ENCODE peak calls at places on chromosomes 2 and 18, in eight cellular contexts. One of them, this sample, is unnamed.

GRCh38 chr18:9082763-9083510 is 19.6 kb upstream of the NDUFV2 start:
- DNase-seq in upper lobe of left lung: no peak
- DNase-seq in A549: no peak
- DNase-seq in heart left ventricle: no peak
- DNase-seq in adrenal gland: no peak
- DNase-seq in HCT116: no peak
- DNase-seq in body of pancreas: no peak
- DNase-seq in transverse colon: no peak
- DNase-seq in this sample: no peak

GRCh38 chr2:63632382-63632781 is 43.6 kb downstream of the MDH1 start:
- DNase-seq in body of pancreas: no peak
- DNase-seq in transverse colon: no peak
- DNase-seq in adrenal gland: no peak
- DNase-seq in A549: no peak
- DNase-seq in heart left ventricle: no peak
- DNase-seq in HCT116: no peak
- DNase-seq in upper lobe of left lung: no peak
- DNase-seq in this sample: no peak

GRCh38 chr18:76956648-76957047 is 134.3 kb downstream of the ZNF236 start:
- DNase-seq in adrenal gland: no peak
- DNase-seq in HCT116: no peak
- DNase-seq in upper lobe of left lung: peak
- DNase-seq in heart left ventricle: no peak
- DNase-seq in transverse colon: no peak
- DNase-seq in body of pancreas: no peak
- DNase-seq in A549: no peak
- DNase-seq in this sample: no peak

GRCh38 chr18:43682196-43682595 is 404.9 kb upstream of the SYT4 start:
- DNase-seq in heart left ventricle: no peak
- DNase-seq in adrenal gland: no peak
- DNase-seq in upper lobe of left lung: no peak
- DNase-seq in body of pancreas: no peak
- DNase-seq in A549: no peak
- DNase-seq in transverse colon: no peak
- DNase-seq in HCT116: no peak
- DNase-seq in this sample: no peak

GRCh38 chr2:130380096-130380934 is 24.5 kb downstream of the PTPN18 start:
- DNase-seq in heart left ventricle: no peak
- DNase-seq in A549: no peak
- DNase-seq in HCT116: no peak
- DNase-seq in body of pancreas: no peak
- DNase-seq in transverse colon: no peak
- DNase-seq in adrenal gland: no peak
- DNase-seq in upper lobe of left lung: no peak
- DNase-seq in this sample: peak

GRCh38 chr2:178804791-178805190 is 2.4 kb downstream of the TTN start:
- DNase-seq in HCT116: peak
- DNase-seq in upper lobe of left lung: no peak
- DNase-seq in adrenal gland: no peak
- DNase-seq in transverse colon: no peak
- DNase-seq in A549: peak
- DNase-seq in heart left ventricle: no peak
- DNase-seq in body of pancreas: no peak
- DNase-seq in this sample: peak

GRCh38 chr2:85584857-85585780 is 888 bp downstream of the VAMP5 start:
- DNase-seq in transverse colon: peak
- DNase-seq in HCT116: no peak
- DNase-seq in A549: peak
- DNase-seq in heart left ventricle: peak
- DNase-seq in adrenal gland: peak
- DNase-seq in upper lobe of left lung: no peak
- DNase-seq in body of pancreas: peak
- DNase-seq in this sample: peak

GRCh38 chr2:196592331-196592911 is 47.1 kb upstream of the CCDC150 start:
- DNase-seq in transverse colon: no peak
- DNase-seq in body of pancreas: peak
- DNase-seq in A549: no peak
- DNase-seq in upper lobe of left lung: no peak
- DNase-seq in HCT116: no peak
- DNase-seq in adrenal gland: no peak
- DNase-seq in heart left ventricle: peak
- DNase-seq in this sample: no peak

GRCh38 chr18:59607471-59607870 is 89.8 kb downstream of the CCBE1 start:
- DNase-seq in HCT116: no peak
- DNase-seq in adrenal gland: no peak
- DNase-seq in upper lobe of left lung: no peak
- DNase-seq in A549: no peak
- DNase-seq in body of pancreas: no peak
- DNase-seq in heart left ventricle: no peak
- DNase-seq in transverse colon: no peak
- DNase-seq in this sample: no peak

GRCh38 chr2:174340400-174341300 is 5.9 kb downstream of the SP9 start:
- DNase-seq in heart left ventricle: no peak
- DNase-seq in upper lobe of left lung: peak
- DNase-seq in HCT116: no peak
- DNase-seq in transverse colon: no peak
- DNase-seq in adrenal gland: no peak
- DNase-seq in body of pancreas: no peak
- DNase-seq in A549: no peak
- DNase-seq in this sample: peak

GRCh38 chr18:41657189-41657588 is 297.8 kb upstream of the PIK3C3 start:
- DNase-seq in heart left ventricle: no peak
- DNase-seq in HCT116: no peak
- DNase-seq in transverse colon: no peak
- DNase-seq in A549: no peak
- DNase-seq in adrenal gland: no peak
- DNase-seq in body of pancreas: no peak
- DNase-seq in upper lobe of left lung: no peak
- DNase-seq in this sample: no peak

GRCh38 chr2:100124746-100125145 is 17.6 kb downstream of the AFF3 start:
- DNase-seq in heart left ventricle: no peak
- DNase-seq in upper lobe of left lung: no peak
- DNase-seq in HCT116: no peak
- DNase-seq in transverse colon: no peak
- DNase-seq in adrenal gland: no peak
- DNase-seq in A549: no peak
- DNase-seq in body of pancreas: no peak
- DNase-seq in this sample: no peak

GRCh38 chr2:69559696-69560482 is 83.7 kb downstream of the AAK1 start:
- DNase-seq in adrenal gland: peak
- DNase-seq in body of pancreas: no peak
- DNase-seq in upper lobe of left lung: no peak
- DNase-seq in heart left ventricle: no peak
- DNase-seq in HCT116: peak
- DNase-seq in transverse colon: no peak
- DNase-seq in A549: peak
- DNase-seq in this sample: peak

GRCh38 chr18:54261894-54262293 is 7.4 kb upstream of the POLI start:
- DNase-seq in A549: no peak
- DNase-seq in transverse colon: peak
- DNase-seq in adrenal gland: peak
- DNase-seq in body of pancreas: no peak
- DNase-seq in upper lobe of left lung: no peak
- DNase-seq in heart left ventricle: no peak
- DNase-seq in HCT116: no peak
- DNase-seq in this sample: no peak

GRCh38 chr2:15733867-15734765 is 142.4 kb downstream of the DDX1 start:
- DNase-seq in body of pancreas: no peak
- DNase-seq in A549: no peak
- DNase-seq in upper lobe of left lung: no peak
- DNase-seq in HCT116: no peak
- DNase-seq in heart left ventricle: no peak
- DNase-seq in transverse colon: no peak
- DNase-seq in adrenal gland: peak
- DNase-seq in this sample: no peak

GRCh38 chr2:53768233-53768542 is 584 bp downstream of the CHAC2 start:
- DNase-seq in upper lobe of left lung: peak
- DNase-seq in A549: peak
- DNase-seq in body of pancreas: no peak
- DNase-seq in HCT116: no peak
- DNase-seq in heart left ventricle: no peak
- DNase-seq in transverse colon: no peak
- DNase-seq in adrenal gland: peak
- DNase-seq in this sample: no peak

GRCh38 chr2:207188601-207189000 is 22.9 kb upstream of the KLF7 start:
- DNase-seq in A549: no peak
- DNase-seq in heart left ventricle: no peak
- DNase-seq in transverse colon: no peak
- DNase-seq in HCT116: no peak
- DNase-seq in upper lobe of left lung: no peak
- DNase-seq in adrenal gland: no peak
- DNase-seq in body of pancreas: no peak
- DNase-seq in this sample: no peak

DNA sequence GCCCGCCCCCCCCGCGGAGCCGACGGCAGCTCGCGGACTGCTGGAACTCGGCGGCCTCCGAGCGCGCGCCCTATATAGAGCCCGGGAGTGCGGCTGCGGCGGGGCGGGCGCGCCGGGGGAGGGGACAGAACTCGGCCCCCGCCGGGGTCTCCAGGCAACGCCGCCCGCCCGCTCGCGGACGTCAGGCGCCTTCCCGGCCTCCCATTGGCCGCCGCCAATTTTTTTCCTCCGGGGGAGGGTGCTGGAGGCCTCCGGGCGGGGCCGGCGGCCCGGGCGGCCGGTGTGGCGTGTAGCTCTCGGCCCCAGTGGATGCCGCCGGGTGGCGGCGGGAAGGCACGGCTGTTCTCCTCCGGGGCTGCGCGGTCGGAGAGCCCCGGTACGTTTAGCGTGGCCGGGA is at the start of gene ZFP36L2:
- DNase-seq in transverse colon: peak
- DNase-seq in heart left ventricle: peak
- DNase-seq in upper lobe of left lung: peak
- DNase-seq in adrenal gland: peak
- DNase-seq in A549: peak
- DNase-seq in HCT116: peak
- DNase-seq in body of pancreas: peak
- DNase-seq in this sample: peak
- TF ChIP-seq POLR2A in transverse colon: peak
- TF ChIP-seq POLR2A in heart left ventricle: peak
- TF ChIP-seq POLR2A in upper lobe of left lung: peak
- TF ChIP-seq POLR2A in adrenal gland: peak
- TF ChIP-seq POLR2A in A549: peak
- TF ChIP-seq POLR2A in HCT116: peak
- TF ChIP-seq POLR2A in body of pancreas: peak
- TF ChIP-seq POLR2A in this sample: peak

GRCh38 chr2:112059671-112060070 is 4.6 kb downstream of the TMEM87B start:
- DNase-seq in body of pancreas: no peak
- DNase-seq in HCT116: no peak
- DNase-seq in A549: no peak
- DNase-seq in upper lobe of left lung: no peak
- DNase-seq in adrenal gland: no peak
- DNase-seq in heart left ventricle: no peak
- DNase-seq in transverse colon: no peak
- DNase-seq in this sample: no peak

GRCh38 chr2:112055833-112056625 is 960 bp downstream of the TMEM87B start:
- DNase-seq in transverse colon: peak
- DNase-seq in HCT116: no peak
- DNase-seq in adrenal gland: peak
- DNase-seq in A549: peak
- DNase-seq in upper lobe of left lung: no peak
- DNase-seq in body of pancreas: peak
- DNase-seq in heart left ventricle: peak
- DNase-seq in this sample: peak

GRCh38 chr2:112056626-112056987 is 1.5 kb downstream of the TMEM87B start:
- DNase-seq in body of pancreas: no peak
- DNase-seq in A549: no peak
- DNase-seq in upper lobe of left lung: no peak
- DNase-seq in transverse colon: no peak
- DNase-seq in heart left ventricle: no peak
- DNase-seq in HCT116: no peak
- DNase-seq in adrenal gland: no peak
- DNase-seq in this sample: no peak

GRCh38 chr2:112053917-112054846 is 887 bp upstream of the TMEM87B start:
- DNase-seq in transverse colon: peak
- DNase-seq in heart left ventricle: peak
- DNase-seq in adrenal gland: peak
- DNase-seq in body of pancreas: peak
- DNase-seq in upper lobe of left lung: peak
- DNase-seq in A549: peak
- DNase-seq in HCT116: peak
- DNase-seq in this sample: peak

GRCh38 chr2:112055110-112055832 is at the start of gene TMEM87B:
- DNase-seq in adrenal gland: peak
- DNase-seq in HCT116: peak
- DNase-seq in upper lobe of left lung: peak
- DNase-seq in body of pancreas: peak
- DNase-seq in heart left ventricle: peak
- DNase-seq in A549: peak
- DNase-seq in transverse colon: peak
- DNase-seq in this sample: peak
- TF ChIP-seq POLR2A in adrenal gland: peak
- TF ChIP-seq POLR2A in HCT116: no peak
- TF ChIP-seq POLR2A in upper lobe of left lung: peak
- TF ChIP-seq POLR2A in body of pancreas: peak
- TF ChIP-seq POLR2A in heart left ventricle: peak
- TF ChIP-seq POLR2A in A549: peak
- TF ChIP-seq POLR2A in transverse colon: peak
- TF ChIP-seq POLR2A in this sample: peak

GRCh38 chr2:233062946-233063268 is 2.8 kb downstream of the INPP5D start:
- DNase-seq in heart left ventricle: no peak
- DNase-seq in adrenal gland: no peak
- DNase-seq in body of pancreas: no peak
- DNase-seq in HCT116: no peak
- DNase-seq in A549: no peak
- DNase-seq in upper lobe of left lung: no peak
- DNase-seq in transverse colon: no peak
- DNase-seq in this sample: no peak

GRCh38 chr2:233063976-233064411 is 3.9 kb downstream of the INPP5D start:
- DNase-seq in body of pancreas: no peak
- DNase-seq in A549: no peak
- DNase-seq in upper lobe of left lung: no peak
- DNase-seq in HCT116: no peak
- DNase-seq in heart left ventricle: no peak
- DNase-seq in adrenal gland: no peak
- DNase-seq in transverse colon: no peak
- DNase-seq in this sample: no peak

GRCh38 chr2:233063269-233063975 is 3.3 kb downstream of the INPP5D start:
- DNase-seq in upper lobe of left lung: peak
- DNase-seq in HCT116: no peak
- DNase-seq in transverse colon: peak
- DNase-seq in heart left ventricle: no peak
- DNase-seq in body of pancreas: no peak
- DNase-seq in adrenal gland: no peak
- DNase-seq in A549: peak
- DNase-seq in this sample: peak

GRCh38 chr2:233065954-233066470 is 5.9 kb downstream of the INPP5D start:
- DNase-seq in heart left ventricle: no peak
- DNase-seq in transverse colon: no peak
- DNase-seq in A549: no peak
- DNase-seq in HCT116: no peak
- DNase-seq in adrenal gland: no peak
- DNase-seq in body of pancreas: no peak
- DNase-seq in upper lobe of left lung: no peak
- DNase-seq in this sample: no peak

GRCh38 chr2:233064526-233065199 is 4.5 kb downstream of the INPP5D start:
- DNase-seq in body of pancreas: no peak
- DNase-seq in transverse colon: no peak
- DNase-seq in HCT116: no peak
- DNase-seq in A549: no peak
- DNase-seq in heart left ventricle: no peak
- DNase-seq in adrenal gland: no peak
- DNase-seq in upper lobe of left lung: no peak
- DNase-seq in this sample: no peak
- TF ChIP-seq POLR2A in body of pancreas: no peak
- TF ChIP-seq POLR2A in transverse colon: no peak
- TF ChIP-seq POLR2A in HCT116: no peak
- TF ChIP-seq POLR2A in A549: no peak
- TF ChIP-seq POLR2A in heart left ventricle: no peak
- TF ChIP-seq POLR2A in adrenal gland: no peak
- TF ChIP-seq POLR2A in upper lobe of left lung: no peak
- TF ChIP-seq POLR2A in this sample: no peak

GRCh38 chr2:127387655-127388422 is at the start of gene MAP3K2:
- DNase-seq in adrenal gland: peak
- DNase-seq in HCT116: peak
- DNase-seq in A549: peak
- DNase-seq in upper lobe of left lung: peak
- DNase-seq in heart left ventricle: peak
- DNase-seq in body of pancreas: peak
- DNase-seq in transverse colon: peak
- DNase-seq in this sample: peak
- TF ChIP-seq POLR2A in adrenal gland: peak
- TF ChIP-seq POLR2A in HCT116: peak
- TF ChIP-seq POLR2A in A549: peak
- TF ChIP-seq POLR2A in upper lobe of left lung: peak
- TF ChIP-seq POLR2A in heart left ventricle: peak
- TF ChIP-seq POLR2A in body of pancreas: peak
- TF ChIP-seq POLR2A in transverse colon: peak
- TF ChIP-seq POLR2A in this sample: peak